ENCODE peak calls at places on chromosomes 6 and 20, in four cellular contexts. D is GM12878, K is HepG2, N is K562. B is an unnamed sample.

GRCh38 chr6:108782231-108783041 is 65.8 kb upstream of the ARMC2 start:
- DNase-seq in D (no peak), K (peak; percentile 40), N (peak; percentile 73), B (peak; percentile 87)

GRCh38 chr6:38337819-38338465 is 301.8 kb downstream of the BTBD9 start:
- DNase-seq in D (no peak), K (peak; percentile 33), N (no peak), B (no peak)

GRCh38 chr20:16143596-16143995 is 429.7 kb downstream of the KIF16B start:
- DNase-seq in D (no peak), K (no peak), N (no peak), B (no peak)

GRCh38 chr6:170147832-170148708 is 142.8 kb downstream of the DLL1 start:
- DNase-seq in D (no peak), K (no peak), N (no peak), B (peak; percentile 41)

GRCh38 chr6:39879535-39879934 is 54.7 kb downstream of the MOCS1 start:
- DNase-seq in D (no peak), K (no peak), N (no peak), B (no peak)

GRCh38 chr20:23290761-23291574 is 59.6 kb upstream of the NXT1 start:
- DNase-seq in D (no peak), K (no peak), N (no peak), B (no peak)

GRCh38 chr6:28525496-28526039 is at the start of gene GPX5:
- DNase-seq in D (no peak), K (no peak), N (no peak), B (no peak)

GRCh38 chr20:58131581-58132142 is 96.8 kb downstream of the ANKRD60 start:
- DNase-seq in D (no peak), K (peak; percentile 75), N (no peak), B (no peak)

GRCh38 chr20:44402391-44403193 is 47.1 kb downstream of the HNF4A start:
- DNase-seq in D (no peak), K (peak; percentile 56), N (no peak), B (no peak)

GRCh38 chr20:38209054-38209675 is 44.1 kb upstream of the TGM2 start:
- DNase-seq in D (no peak), K (no peak), N (no peak), B (no peak)

GRCh38 chr6:35960192-35960591 is 39.3 kb upstream of the SRPK1 start:
- DNase-seq in D (no peak), K (no peak), N (no peak), B (no peak)

GRCh38 chr6:154474636-154475428 is 35.7 kb downstream of the CNKSR3 start:
- DNase-seq in D (no peak), K (no peak), N (no peak), B (no peak)

GRCh38 chr6:28867078-28867414 is 56.7 kb downstream of the TRIM27 start:
- DNase-seq in D (no peak), K (no peak), N (no peak), B (no peak)

DNA sequence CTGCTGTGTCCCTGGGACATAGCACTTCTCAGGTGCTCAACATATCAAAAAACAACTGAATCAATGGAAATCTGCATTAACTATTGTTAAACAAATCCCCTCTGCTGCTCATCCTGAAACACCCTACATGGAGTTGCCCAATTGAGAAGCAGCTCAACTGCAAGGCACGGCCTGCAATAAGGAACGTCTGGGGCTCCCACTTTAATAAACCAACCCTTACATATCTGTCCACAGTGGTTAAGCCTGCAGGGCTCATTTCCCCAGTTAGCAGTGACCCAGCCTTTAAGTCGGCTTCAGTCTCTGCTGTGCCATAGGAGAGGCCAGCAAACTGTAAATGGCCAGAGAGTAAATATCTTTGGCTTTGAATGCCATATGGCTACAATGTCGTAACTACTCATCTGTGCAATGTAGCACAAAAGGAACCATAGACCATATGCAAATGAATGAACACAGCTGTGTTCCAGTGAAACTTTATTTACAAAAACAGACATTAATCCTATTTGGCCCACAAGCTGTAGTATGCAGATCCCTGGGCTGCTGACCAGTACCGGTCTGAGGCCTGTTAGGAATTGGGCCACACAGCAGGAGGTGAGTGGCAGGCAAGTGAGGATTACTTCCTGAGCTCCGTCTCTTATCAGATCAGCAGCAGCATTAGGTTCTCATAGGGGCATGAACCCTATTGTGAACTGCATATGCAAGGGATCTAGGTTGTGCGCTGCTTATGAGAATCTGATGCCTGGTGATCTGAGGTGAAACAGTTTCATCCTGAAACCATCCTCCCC is 522.8 kb upstream of the CDH4 start:
- DNase-seq in D (no peak), K (no peak), N (no peak), B (peak; percentile 26)
- TF ChIP-seq CBFB in D (no peak), K (no peak), N (no peak), B (no peak)

GRCh38 chr6:4085329-4085695 is 6.4 kb upstream of the FAM217A start:
- DNase-seq in D (no peak), K (no peak), N (no peak), B (no peak)
- TF ChIP-seq ATF3 in D (no peak), K (no peak), N (no peak), B (no peak)

GRCh38 chr20:54151511-54152226 is 22.1 kb downstream of the CYP24A1 start:
- DNase-seq in D (no peak), K (no peak), N (no peak), B (no peak)

GRCh38 chr20:54148947-54149764 is 24.6 kb downstream of the CYP24A1 start:
- DNase-seq in D (no peak), K (peak; percentile 94), N (no peak), B (no peak)

GRCh38 chr20:54152227-54153040 is 21.4 kb downstream of the CYP24A1 start:
- DNase-seq in D (no peak), K (no peak), N (no peak), B (no peak)

GRCh38 chr20:54149765-54150264 is 24.0 kb downstream of the CYP24A1 start:
- DNase-seq in D (no peak), K (no peak), N (no peak), B (no peak)

DNA sequence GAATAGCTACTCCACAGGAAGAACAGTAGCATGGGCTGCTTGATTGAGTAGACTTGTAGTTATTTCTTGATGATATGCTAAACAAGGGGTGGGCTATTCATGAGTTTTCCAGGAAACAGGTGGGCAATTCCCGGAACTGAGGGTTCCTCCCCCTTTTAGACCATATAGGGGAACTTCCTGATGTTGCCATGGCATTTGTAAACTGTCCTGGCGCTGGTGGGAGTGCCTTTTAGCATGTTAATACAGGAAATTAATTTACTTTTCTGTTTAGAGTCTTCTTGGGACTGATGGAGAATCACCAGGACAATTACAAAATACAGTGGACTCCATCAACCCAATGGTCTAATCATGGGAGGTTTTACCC is 22.7 kb downstream of the CYP24A1 start:
- DNase-seq in D (no peak), K (no peak), N (no peak), B (no peak)
- TF ChIP-seq ATF2 in D (no peak), K (no peak), N (no peak), B (no peak)

DNA sequence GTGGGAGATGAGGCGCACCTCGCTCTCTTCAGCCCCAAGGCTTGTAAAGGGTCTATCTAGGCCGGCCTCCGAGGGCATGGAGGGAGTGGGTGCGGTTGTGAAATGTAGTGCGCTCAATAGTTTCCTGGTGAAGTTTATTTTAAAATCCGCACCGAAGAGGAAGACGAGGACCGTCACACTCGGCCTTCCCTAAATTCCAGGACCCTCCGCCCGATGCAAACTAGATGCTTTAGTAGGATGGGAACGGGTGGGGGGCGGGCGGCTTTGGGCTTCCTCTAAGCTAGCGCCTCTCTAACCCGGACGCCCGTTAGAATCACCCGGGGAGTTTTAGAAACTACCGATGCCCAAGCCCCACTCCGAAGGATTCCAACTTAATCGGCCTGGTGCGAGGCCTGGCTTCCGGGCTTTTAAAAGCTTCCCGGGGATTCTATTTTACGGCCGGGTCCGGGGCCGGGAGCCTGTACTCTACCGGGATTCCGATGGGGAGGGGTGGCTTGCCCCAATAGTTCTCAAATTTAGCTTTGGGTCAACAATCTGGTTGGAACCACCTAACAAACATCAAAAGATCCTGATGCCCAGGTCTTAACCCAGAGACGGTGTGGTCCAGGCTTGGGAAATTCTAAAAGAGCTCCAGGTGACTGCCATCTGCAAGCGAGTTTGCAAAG is 548 bp upstream of the BCAS4 start:
- DNase-seq in D (no peak), K (no peak), N (no peak), B (peak; percentile 57)
- TF ChIP-seq CBFB in D (no peak), K (no peak), N (no peak), B (no peak)

GRCh38 chr20:49275634-49276033 is 2.2 kb downstream of the ZNFX1 start:
- DNase-seq in D (no peak), K (no peak), N (no peak), B (no peak)
- TF ChIP-seq ATF3 in D (no peak), K (no peak), N (peak; percentile 9), B (no peak)

GRCh38 chr6:73308712-73309533 is 45.2 kb downstream of the DPPA5 start:
- DNase-seq in D (no peak), K (no peak), N (peak; percentile 52), B (peak; percentile 50)
- TF ChIP-seq ATF2 in D (no peak), K (no peak), N (no peak), B (no peak)

GRCh38 chr6:157955675-157956074 is 26.0 kb upstream of the SYNJ2 start:
- DNase-seq in D (no peak), K (peak; percentile 47), N (no peak), B (no peak)
- TF ChIP-seq CBFB in D (no peak), K (no peak), N (no peak), B (no peak)

B was measured in WTC11.